ENCODE peak calls at places on chromosomes 13 and 19, in seven cellular contexts. A, T, D, J, E, S and P are unnamed samples.

GRCh38 chr19:33373701-33374405 is at the start of gene CEBPG:
- DNase-seq in E (peak), D (peak), A (peak), S (no peak), J (peak), T (no peak), P (peak)

GRCh38 chr13:95153647-95154405 is 147.4 kb downstream of the ABCC4 start:
- DNase-seq in T (no peak), E (no peak), D (no peak), J (no peak), S (no peak), A (no peak), P (no peak)

GRCh38 chr19:35644987-35645679 is 3.0 kb upstream of the COX6B1 start:
- DNase-seq in J (peak), E (peak), S (peak), T (peak), D (peak), A (peak), P (peak)

GRCh38 chr13:99419591-99420243 is 81.6 kb upstream of the TM9SF2 start:
- DNase-seq in E (no peak), T (no peak), S (peak), D (no peak), J (no peak), A (no peak), P (no peak)

GRCh38 chr13:105202384-105202783 is 1333.1 kb downstream of the EFNB2 start:
- DNase-seq in J (no peak), T (peak), D (no peak), E (no peak), S (no peak), A (peak), P (no peak)

GRCh38 chr13:23980160-23980551 is 82.9 kb upstream of the C1QTNF9B start:
- DNase-seq in E (peak), A (peak), T (peak), D (peak), S (peak), J (peak), P (peak)

GRCh38 chr19:44671400-44671799 is at the start of gene CEACAM19:
- DNase-seq in E (no peak), D (no peak), J (no peak), T (no peak), S (no peak), A (no peak), P (no peak)

GRCh38 chr19:47107201-47107952 is 6.2 kb downstream of the ZC3H4 start:
- DNase-seq in A (no peak), J (no peak), S (peak), T (no peak), E (no peak), D (no peak), P (no peak)

GRCh38 chr13:66114127-66114526 is 1116.0 kb downstream of the PCDH9 start:
- DNase-seq in A (no peak), J (no peak), E (no peak), T (no peak), D (no peak), S (no peak), P (no peak)

GRCh38 chr19:5665781-5666513 is 14.4 kb downstream of the MICOS13 start:
- DNase-seq in D (no peak), T (no peak), E (no peak), J (no peak), A (no peak), S (no peak), P (no peak)

GRCh38 chr19:48608798-48609263 is 2.3 kb downstream of the SPACA4 start:
- DNase-seq in D (peak), J (no peak), S (no peak), A (peak), E (no peak), T (peak), P (no peak)

GRCh38 chr13:97335488-97336134 is 98.4 kb upstream of the RAP2A start:
- DNase-seq in S (no peak), T (no peak), D (no peak), E (no peak), J (no peak), A (no peak), P (no peak)

GRCh38 chr19:10419646-10420443 is 493 bp upstream of the PDE4A start:
- DNase-seq in J (no peak), S (no peak), T (peak), D (no peak), E (no peak), A (peak), P (no peak)

GRCh38 chr19:2529473-2529918 is 53.6 kb downstream of the GADD45B start:
- DNase-seq in S (no peak), E (no peak), D (no peak), J (no peak), A (no peak), T (peak), P (no peak)

GRCh38 chr19:18424122-18424889 is 5.1 kb downstream of the SSBP4 start:
- DNase-seq in E (no peak), T (no peak), A (no peak), J (no peak), S (no peak), D (no peak), P (no peak)

GRCh38 chr13:87235621-87236020 is 435.6 kb upstream of the SLITRK5 start:
- DNase-seq in D (no peak), T (no peak), A (no peak), S (no peak), J (no peak), E (no peak), P (no peak)

GRCh38 chr13:106143392-106143791 is 392.1 kb downstream of the EFNB2 start:
- DNase-seq in T (no peak), D (no peak), A (no peak), J (no peak), S (no peak), E (no peak), P (no peak)

GRCh38 chr13:20482275-20482761 is 43.3 kb downstream of the CRYL1 start:
- DNase-seq in E (no peak), S (no peak), T (peak), J (no peak), D (no peak), A (no peak), P (no peak)

GRCh38 chr19:56109216-56109615 is 11.9 kb downstream of the ZNF787 start:
- DNase-seq in J (no peak), T (no peak), E (no peak), A (no peak), D (no peak), S (no peak), P (no peak)

GRCh38 chr19:4660993-4661392 is 9.1 kb downstream of the MYDGF start:
- DNase-seq in E (no peak), J (no peak), S (no peak), T (no peak), D (no peak), A (no peak), P (no peak)

GRCh38 chr13:31686660-31687430 is 52.5 kb upstream of the RXFP2 start:
- DNase-seq in A (no peak), S (no peak), D (no peak), E (no peak), T (no peak), J (no peak), P (no peak)